ENCODE peak calls at places on chromosomes 12 and 14, in four cellular contexts. One of them, this sample, is unnamed.

GRCh38 chr14:98953544-98954346 is 318.3 kb downstream of the BCL11B start:
- DNase-seq in activated CD4-positive, CD25-positive, alpha-beta regulatory T cell: no peak
- DNase-seq in C1 segment of cervical spinal cord: no peak
- DNase-seq in HTR-8/SVneo: no peak
- DNase-seq in this sample: no peak

GRCh38 chr12:53213348-53213747 is 6.3 kb upstream of the ITGB7 start:
- DNase-seq in activated CD4-positive, CD25-positive, alpha-beta regulatory T cell: peak
- DNase-seq in C1 segment of cervical spinal cord: no peak
- DNase-seq in HTR-8/SVneo: peak
- DNase-seq in this sample: peak

GRCh38 chr14:38425324-38425976 is 169.6 kb upstream of the CLEC14A start:
- DNase-seq in activated CD4-positive, CD25-positive, alpha-beta regulatory T cell: no peak
- DNase-seq in C1 segment of cervical spinal cord: no peak
- DNase-seq in HTR-8/SVneo: no peak
- DNase-seq in this sample: no peak

GRCh38 chr14:79476133-79476532 is 735.2 kb downstream of the DIO2 start:
- DNase-seq in activated CD4-positive, CD25-positive, alpha-beta regulatory T cell: no peak
- DNase-seq in C1 segment of cervical spinal cord: no peak
- DNase-seq in HTR-8/SVneo: no peak
- DNase-seq in this sample: no peak

GRCh38 chr14:84750763-84751554 is 779.0 kb upstream of the FLRT2 start:
- DNase-seq in activated CD4-positive, CD25-positive, alpha-beta regulatory T cell: no peak
- DNase-seq in C1 segment of cervical spinal cord: no peak
- DNase-seq in HTR-8/SVneo: no peak
- DNase-seq in this sample: no peak

GRCh38 chr12:10943167-10943566 is 4.1 kb upstream of the TAS2R14 start:
- DNase-seq in activated CD4-positive, CD25-positive, alpha-beta regulatory T cell: no peak
- DNase-seq in C1 segment of cervical spinal cord: no peak
- DNase-seq in HTR-8/SVneo: no peak
- DNase-seq in this sample: no peak

GRCh38 chr12:95788637-95789036 is 1.9 kb downstream of the NTN4 start:
- DNase-seq in activated CD4-positive, CD25-positive, alpha-beta regulatory T cell: no peak
- DNase-seq in C1 segment of cervical spinal cord: no peak
- DNase-seq in HTR-8/SVneo: peak
- DNase-seq in this sample: no peak

GRCh38 chr14:53619625-53620324 is 336.9 kb downstream of the BMP4 start:
- DNase-seq in activated CD4-positive, CD25-positive, alpha-beta regulatory T cell: no peak
- DNase-seq in C1 segment of cervical spinal cord: no peak
- DNase-seq in HTR-8/SVneo: peak
- DNase-seq in this sample: no peak

GRCh38 chr14:102795060-102795925 is 18.0 kb downstream of the TRAF3 start:
- DNase-seq in activated CD4-positive, CD25-positive, alpha-beta regulatory T cell: no peak
- DNase-seq in C1 segment of cervical spinal cord: no peak
- DNase-seq in HTR-8/SVneo: peak
- DNase-seq in this sample: peak

GRCh38 chr12:82529096-82529495 is 157.6 kb upstream of the TMTC2 start:
- DNase-seq in activated CD4-positive, CD25-positive, alpha-beta regulatory T cell: no peak
- DNase-seq in C1 segment of cervical spinal cord: no peak
- DNase-seq in HTR-8/SVneo: no peak
- DNase-seq in this sample: no peak

GRCh38 chr14:81453166-81453766 is 53.1 kb upstream of the STON2 start:
- DNase-seq in activated CD4-positive, CD25-positive, alpha-beta regulatory T cell: no peak
- DNase-seq in C1 segment of cervical spinal cord: no peak
- DNase-seq in HTR-8/SVneo: no peak
- DNase-seq in this sample: peak

GRCh38 chr12:119959435-119959834 is 29.6 kb upstream of the BICDL1 start:
- DNase-seq in activated CD4-positive, CD25-positive, alpha-beta regulatory T cell: no peak
- DNase-seq in C1 segment of cervical spinal cord: no peak
- DNase-seq in HTR-8/SVneo: no peak
- DNase-seq in this sample: no peak

GRCh38 chr14:45838597-45838996 is 585.6 kb upstream of the MIS18BP1 start:
- DNase-seq in activated CD4-positive, CD25-positive, alpha-beta regulatory T cell: no peak
- DNase-seq in C1 segment of cervical spinal cord: no peak
- DNase-seq in HTR-8/SVneo: peak
- DNase-seq in this sample: no peak

GRCh38 chr12:115752151-115752550 is 525.3 kb downstream of the MED13L start:
- DNase-seq in activated CD4-positive, CD25-positive, alpha-beta regulatory T cell: no peak
- DNase-seq in C1 segment of cervical spinal cord: no peak
- DNase-seq in HTR-8/SVneo: no peak
- DNase-seq in this sample: no peak

This sample was measured in activated naive CD4-positive, alpha-beta T cell treated with anti-CD3 and anti-CD28 coated beads, Interleukin-2, amount 10 ng/mL, durations not matched to agents 7 days and 5 days.